ENCODE peak calls at places on chromosomes 4 and X, in eight cellular contexts. M is activated T-cell treated with anti-CD3 and anti-CD28 coated beads, Interleukin-2, amount 50 U/mL, for 1 hour; F is Kasumi-1; U is H9; Z is fibroblast of pulmonary artery; Q is GM23338; R is activated CD8-positive, alpha-beta memory T cell treated with anti-CD3 and anti-CD28 coated beads for 48 hours; H is NCI-H69. A is an unnamed sample.

GRCh38 chrX:3697701-3698279 is 15.7 kb downstream of the PRKX start:
- DNase-seq in U (no peak), Q (no peak), M (no peak), Z (peak), R (no peak), F (no peak), H (peak), A (no peak)

GRCh38 chrX:38138900-38139299 is 81.8 kb downstream of the SRPX start:
- DNase-seq in U (no peak), H (no peak), Z (no peak), R (no peak), M (no peak), Q (no peak), F (no peak), A (no peak)

GRCh38 chr4:186149872-186150271 is 41.5 kb upstream of the CYP4V2 start:
- DNase-seq in R (peak), Q (peak), U (peak), M (peak), H (no peak), F (peak), Z (peak), A (no peak)

GRCh38 chr4:137960371-137961050 is 281.6 kb downstream of the SLC7A11 start:
- DNase-seq in U (no peak), R (no peak), M (no peak), Z (peak), Q (no peak), F (no peak), H (peak), A (no peak)

GRCh38 chr4:53688186-53688790 is 97.0 kb upstream of the LNX1 start:
- DNase-seq in U (no peak), R (no peak), M (no peak), Q (no peak), F (peak), H (no peak), Z (peak), A (no peak)

GRCh38 chr4:188262464-188262863 is 123.2 kb downstream of the TRIML1 start:
- DNase-seq in Z (peak), H (no peak), U (no peak), M (no peak), F (no peak), R (no peak), Q (no peak), A (no peak)

GRCh38 chr4:41145571-41146078 is 68.7 kb downstream of the APBB2 start:
- DNase-seq in Z (no peak), U (no peak), Q (no peak), F (no peak), H (peak), R (no peak), M (no peak), A (no peak)

GRCh38 chr4:72006576-72006975 is 25.2 kb upstream of the NPFFR2 start:
- DNase-seq in U (no peak), F (no peak), Q (no peak), R (no peak), H (no peak), M (no peak), Z (peak), A (no peak)

GRCh38 chr4:153553820-153554173 is 87.6 kb downstream of the TMEM131L start:
- DNase-seq in Q (no peak), R (no peak), Z (no peak), H (no peak), U (no peak), F (no peak), M (no peak), A (no peak)

GRCh38 chr4:137039369-137039768 is 492.9 kb downstream of the PCDH18 start:
- DNase-seq in Z (no peak), U (no peak), Q (no peak), M (no peak), F (no peak), H (no peak), R (no peak), A (no peak)

GRCh38 chr4:75672461-75673026 is 667 bp downstream of the G3BP2 start:
- DNase-seq in Q (peak), R (peak), Z (peak), F (peak), H (peak), U (peak), M (peak), A (peak)

GRCh38 chrX:116232833-116233232 is 62.3 kb downstream of the AGTR2 start:
- DNase-seq in H (no peak), Q (no peak), F (peak), U (no peak), M (no peak), R (no peak), Z (peak), A (no peak)

GRCh38 chr4:3871181-3871852 is 105.1 kb downstream of the ADRA2C start:
- DNase-seq in Q (peak), F (no peak), R (no peak), H (peak), U (peak), Z (no peak), M (no peak), A (peak)

GRCh38 chr4:167101035-167101434 is 133.3 kb downstream of the SPOCK3 start:
- DNase-seq in R (no peak), U (no peak), H (peak), Z (no peak), M (no peak), Q (no peak), F (no peak), A (no peak)

GRCh38 chr4:73311428-73311827 is 52.8 kb upstream of the ANKRD17 start:
- DNase-seq in Q (peak), U (no peak), H (peak), R (no peak), M (no peak), F (peak), Z (peak), A (no peak)

GRCh38 chr4:38860788-38861424 is 4.3 kb upstream of the TLR6 start:
- DNase-seq in R (no peak), Q (peak), H (peak), Z (peak), M (peak), F (peak), U (peak), A (peak)

GRCh38 chrX:15349046-15349445 is 13.7 kb upstream of the PIGA start:
- DNase-seq in M (peak), H (peak), Q (peak), U (peak), Z (peak), F (peak), R (no peak), A (peak)

GRCh38 chr4:749771-750666 is 44.4 kb downstream of the PCGF3 start:
- DNase-seq in M (no peak), F (no peak), U (no peak), H (no peak), R (no peak), Z (peak), Q (no peak), A (no peak)

GRCh38 chr4:158042591-158043030 is 130.2 kb downstream of the GASK1B start:
- DNase-seq in R (no peak), Q (no peak), M (no peak), Z (peak), U (no peak), F (no peak), H (no peak), A (no peak)

GRCh38 chrX:48826876-48827653 is 752 bp downstream of the ERAS start:
- DNase-seq in U (peak), Q (peak), H (no peak), R (no peak), M (peak), F (peak), Z (no peak), A (no peak)

GRCh38 chrX:95346854-95347253 is 1337.8 kb upstream of the DIAPH2 start:
- DNase-seq in F (peak), M (no peak), H (peak), Z (peak), R (no peak), U (no peak), Q (peak), A (no peak)

GRCh38 chr4:36242629-36243354 is 1.5 kb downstream of the ARAP2 start:
- DNase-seq in H (no peak), F (no peak), Q (no peak), U (no peak), R (no peak), M (no peak), Z (no peak), A (no peak)

GRCh38 chrX:48045410-48046311 is 25.8 kb downstream of the ZNF630 start:
- DNase-seq in Q (no peak), Z (peak), R (no peak), U (no peak), M (no peak), H (no peak), F (no peak), A (no peak)

GRCh38 chrX:38069273-38069672 is 62.9 kb downstream of the SYTL5 start:
- DNase-seq in Z (no peak), M (no peak), H (no peak), U (no peak), Q (no peak), R (no peak), F (no peak), A (no peak)

GRCh38 chr4:2141762-2142520 is 82.8 kb downstream of the NAT8L start:
- DNase-seq in R (no peak), Z (no peak), Q (peak), U (peak), M (peak), F (no peak), H (no peak), A (no peak)

GRCh38 chrX:2627272-2627867 is 63.7 kb upstream of the CD99 start:
- DNase-seq in Q (peak), U (peak), Z (peak), M (peak), R (no peak), F (no peak), H (no peak), A (no peak)

GRCh38 chrX:47145408-47146120 is 543 bp downstream of the RBM10 start:
- DNase-seq in H (peak), U (no peak), Q (no peak), Z (no peak), F (no peak), M (no peak), R (no peak), A (peak)

GRCh38 chr4:5700459-5700858 is 7.9 kb downstream of the EVC2 start:
- DNase-seq in M (no peak), R (no peak), Z (no peak), F (no peak), Q (no peak), U (no peak), H (no peak), A (no peak)

GRCh38 chrX:136711147-136711546 is 63.2 kb downstream of the CD40LG start:
- DNase-seq in Q (peak), Z (peak), F (no peak), U (peak), M (no peak), R (no peak), H (peak), A (peak)

GRCh38 chr4:61202638-61203495 is 2.7 kb downstream of the ADGRL3 start:
- DNase-seq in U (peak), R (no peak), F (peak), Z (peak), H (peak), Q (peak), M (no peak), A (no peak)

GRCh38 chrX:39922926-39923325 is 174.8 kb downstream of the BCOR start:
- DNase-seq in H (no peak), U (no peak), F (no peak), R (no peak), M (no peak), Q (no peak), Z (no peak), A (no peak)

GRCh38 chr4:48963042-48963679 is 22.9 kb upstream of the CWH43 start:
- DNase-seq in R (peak), M (peak), U (peak), Z (peak), Q (peak), H (peak), F (peak), A (peak)

GRCh38 chr4:11312389-11312788 is 116.3 kb downstream of the HS3ST1 start:
- DNase-seq in F (no peak), Q (no peak), U (no peak), R (no peak), Z (peak), H (no peak), M (no peak), A (no peak)

GRCh38 chr4:8260656-8261111 is 8.9 kb upstream of the HTRA3 start:
- DNase-seq in H (no peak), Q (peak), R (no peak), Z (peak), U (no peak), F (no peak), M (no peak), A (peak)

GRCh38 chrX:42530027-42530426 is 247.9 kb downstream of the PPP1R2C start:
- DNase-seq in R (no peak), Q (peak), Z (peak), F (no peak), U (no peak), H (no peak), M (no peak), A (no peak)

GRCh38 chr4:40924793-40925117 is 175.0 kb downstream of the NSUN7 start:
- DNase-seq in R (no peak), H (no peak), U (no peak), Z (no peak), M (no peak), Q (no peak), F (no peak), A (no peak)